ENCODE peak calls at places on chromosomes 1 and 21, in six cellular contexts. H, G, O, X, C and I are unnamed samples. For H3K36me3, the result is how much of the 10 kb centered on the place peaks cover.

GRCh38 chr1:151710187-151710586 is 6.4 kb downstream of the CELF3 start:
- DNase-seq in C (no peak), O (no peak), H (no peak), G (no peak), X (peak), I (no peak)

GRCh38 chr1:52937433-52938065 is 10.5 kb downstream of the SCP2 start:
- DNase-seq in O (no peak), C (no peak), X (no peak), H (no peak), G (no peak), I (no peak)

GRCh38 chr1:210726621-210727020 is 397.9 kb downstream of the HHAT start:
- DNase-seq in G (no peak), H (no peak), X (peak), O (no peak), C (no peak), I (no peak)

GRCh38 chr1:68204965-68205630 is 27.2 kb downstream of the WLS start:
- DNase-seq in O (no peak), C (peak), X (no peak), G (no peak), H (no peak), I (no peak)

GRCh38 chr1:173507205-173507846 is 30.2 kb downstream of the PRDX6 start:
- DNase-seq in H (no peak), X (peak), C (no peak), G (no peak), O (no peak), I (no peak)

GRCh38 chr1:172990598-172991215 is 60.0 kb downstream of the TNFSF18 start:
- DNase-seq in O (no peak), X (no peak), C (no peak), G (no peak), H (no peak), I (no peak)

GRCh38 chr1:40422630-40423263 is 27.5 kb upstream of the ZFP69B start:
- DNase-seq in H (no peak), X (no peak), O (no peak), G (no peak), C (no peak), I (no peak)

GRCh38 chr1:222071313-222071886 is 329.5 kb upstream of the DUSP10 start:
- DNase-seq in H (no peak), G (no peak), O (no peak), X (no peak), C (no peak), I (no peak)

GRCh38 chr1:32195972-32196823 is 4.2 kb upstream of the CCDC28B start:
- DNase-seq in X (no peak), H (no peak), G (no peak), C (no peak), O (no peak), I (no peak)

GRCh38 chr21:15686506-15686905 is 43.3 kb upstream of the USP25 start:
- DNase-seq in O (no peak), X (no peak), H (no peak), G (no peak), C (no peak), I (no peak)

GRCh38 chr1:169610110-169610509 is 19.8 kb downstream of the SELP start:
- DNase-seq in X (peak), C (peak), O (no peak), G (no peak), H (no peak), I (no peak)

GRCh38 chr1:51014878-51015277 is 44.8 kb downstream of the CDKN2C start:
- DNase-seq in X (no peak), O (no peak), C (no peak), G (no peak), H (no peak), I (no peak)

GRCh38 chr1:212727386-212728181 is 27.9 kb upstream of the BATF3 start:
- DNase-seq in G (no peak), X (no peak), O (no peak), C (no peak), H (no peak), I (no peak)

GRCh38 chr21:45634511-45635183 is 8.9 kb upstream of the PCBP3 start:
- DNase-seq in C (no peak), O (no peak), G (no peak), X (no peak), H (no peak), I (no peak)

GRCh38 chr1:236809133-236809532 is 14.0 kb downstream of the MTR start:
- DNase-seq in O (no peak), X (no peak), H (no peak), G (no peak), C (peak), I (no peak)

GRCh38 chr1:163877016-163877415 is 555.3 kb downstream of the NUF2 start:
- DNase-seq in O (no peak), G (no peak), X (no peak), H (no peak), C (no peak), I (no peak)

GRCh38 chr1:76291737-76292136 is 217.2 kb downstream of the ST6GALNAC3 start:
- DNase-seq in G (no peak), X (no peak), H (no peak), C (no peak), O (no peak), I (no peak)

GRCh38 chr1:44408181-44409018 is 3.3 kb downstream of the RNF220 start:
- DNase-seq in C (no peak), G (no peak), H (no peak), O (no peak), X (peak), I (no peak)

GRCh38 chr1:7454052-7454815 is 316.9 kb upstream of the VAMP3 start:
- DNase-seq in C (no peak), O (no peak), X (no peak), G (no peak), H (no peak), I (peak)

GRCh38 chr1:52746189-52746588 is 19.9 kb downstream of the ZYG11B start:
- DNase-seq in O (no peak), G (no peak), C (no peak), X (no peak), H (no peak), I (no peak)

GRCh38 chr1:13965770-13966398 is 265.9 kb downstream of the PRDM2 start:
- DNase-seq in H (no peak), G (peak), O (no peak), X (peak), C (peak), I (peak)

GRCh38 chr1:152110365-152110859 is 4.8 kb downstream of the TCHH start:
- DNase-seq in C (peak), X (no peak), O (peak), H (no peak), G (no peak), I (no peak)

GRCh38 chr21:42844411-42845113 is 34.8 kb downstream of the WDR4 start:
- DNase-seq in C (peak), H (no peak), G (peak), X (no peak), O (peak), I (no peak)

GRCh38 chr21:38646213-38646837 is 148.0 kb upstream of the ERG start:
- DNase-seq in X (no peak), O (no peak), G (no peak), H (peak), C (no peak), I (no peak)

GRCh38 chr21:28904961-28905435 is 87.7 kb downstream of the LTN1 start:
- DNase-seq in C (no peak), O (no peak), G (no peak), X (no peak), H (no peak), I (peak)

GRCh38 chr1:212656730-212657129 is 42.9 kb downstream of the BATF3 start:
- DNase-seq in C (no peak), O (no peak), X (no peak), G (no peak), H (no peak), I (no peak)

GRCh38 chr1:66521736-66522365 is 12.1 kb upstream of the SGIP1 start:
- DNase-seq in H (no peak), C (no peak), O (no peak), G (no peak), X (no peak), I (no peak)

GRCh38 chr1:203114202-203114601 is 13.3 kb upstream of the ADORA1 start:
- DNase-seq in O (no peak), X (no peak), G (no peak), H (no peak), C (no peak), I (no peak)

GRCh38 chr1:108703939-108704338 is 8.8 kb upstream of the FNDC7 start:
- DNase-seq in H (no peak), X (no peak), G (no peak), C (no peak), O (no peak), I (no peak)

GRCh38 chr21:23356905-23357304 is 2250.4 kb downstream of the MRPL39 start:
- DNase-seq in H (no peak), O (no peak), C (no peak), G (no peak), X (no peak), I (no peak)

GRCh38 chr1:71072273-71072672 is 8.6 kb downstream of the ZRANB2 start:
- DNase-seq in C (no peak), G (no peak), X (no peak), H (no peak), O (no peak), I (no peak)

GRCh38 chr1:71074681-71075080 is 6.2 kb downstream of the ZRANB2 start:
- DNase-seq in X (no peak), C (no peak), H (no peak), O (no peak), G (no peak), I (no peak)

GRCh38 chr1:71068325-71069240 is 12.3 kb downstream of the ZRANB2 start:
- DNase-seq in O (no peak), H (no peak), X (no peak), G (no peak), C (no peak), I (no peak)

DNA sequence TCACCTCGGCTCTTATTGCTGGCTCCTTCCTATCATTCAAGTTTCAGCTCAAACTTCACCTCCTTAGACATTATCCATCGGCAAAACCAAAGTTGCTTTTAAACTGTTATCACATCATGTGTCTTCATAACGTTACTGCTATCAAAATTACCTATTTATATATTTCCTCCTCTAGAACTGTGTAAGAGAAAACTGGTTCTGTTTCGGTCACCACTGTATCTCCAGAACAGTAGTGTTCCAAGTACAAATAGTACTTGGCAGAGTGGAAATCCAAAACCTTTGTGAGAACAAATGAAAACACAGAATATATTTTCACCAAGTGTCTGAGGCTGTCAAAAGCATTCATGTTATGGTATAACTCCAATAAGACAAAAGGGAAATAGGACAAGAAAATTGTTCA is 9.1 kb downstream of the ZRANB2 start:
- DNase-seq in C (no peak), G (no peak), H (no peak), X (no peak), O (no peak), I (no peak)
- H3K36me3 ChIP-seq in C (under half), G (half or more), H (half or more), X (under half), O (half or more), I (half or more)

GRCh38 chr1:167694691-167695090 is 27.1 kb upstream of the MPZL1 start:
- DNase-seq in H (no peak), X (no peak), O (no peak), G (no peak), C (no peak), I (no peak)

GRCh38 chr1:167695150-167695549 is 26.6 kb upstream of the MPZL1 start:
- DNase-seq in O (no peak), C (no peak), G (no peak), H (no peak), X (no peak), I (no peak)

GRCh38 chr1:167698313-167698712 is 23.5 kb upstream of the MPZL1 start:
- DNase-seq in O (no peak), H (no peak), X (no peak), G (no peak), C (no peak), I (no peak)

GRCh38 chr1:167695756-167696561 is 25.8 kb upstream of the MPZL1 start:
- DNase-seq in G (no peak), X (no peak), O (no peak), C (no peak), H (no peak), I (no peak)

GRCh38 chr1:167697667-167698141 is 24.1 kb upstream of the MPZL1 start:
- DNase-seq in C (peak), H (no peak), O (no peak), X (no peak), G (no peak), I (no peak)
- H3K36me3 ChIP-seq in C (under half), H (under half), O (under half), X (under half), G (under half), I (under half)

GRCh38 chr1:16464917-16465625 is 24.5 kb downstream of the NECAP2 start:
- DNase-seq in G (no peak), C (no peak), O (peak), X (no peak), H (no peak), I (no peak)

GRCh38 chr1:16462773-16463330 is 22.3 kb downstream of the NECAP2 start:
- DNase-seq in G (peak), X (no peak), C (no peak), O (peak), H (no peak), I (no peak)

GRCh38 chr1:16458801-16459200 is 18.3 kb downstream of the NECAP2 start:
- DNase-seq in H (no peak), G (peak), X (no peak), C (no peak), O (no peak), I (no peak)

GRCh38 chr1:16461681-16462080 is 21.2 kb downstream of the NECAP2 start:
- DNase-seq in X (no peak), H (no peak), C (no peak), O (peak), G (no peak), I (no peak)

DNA sequence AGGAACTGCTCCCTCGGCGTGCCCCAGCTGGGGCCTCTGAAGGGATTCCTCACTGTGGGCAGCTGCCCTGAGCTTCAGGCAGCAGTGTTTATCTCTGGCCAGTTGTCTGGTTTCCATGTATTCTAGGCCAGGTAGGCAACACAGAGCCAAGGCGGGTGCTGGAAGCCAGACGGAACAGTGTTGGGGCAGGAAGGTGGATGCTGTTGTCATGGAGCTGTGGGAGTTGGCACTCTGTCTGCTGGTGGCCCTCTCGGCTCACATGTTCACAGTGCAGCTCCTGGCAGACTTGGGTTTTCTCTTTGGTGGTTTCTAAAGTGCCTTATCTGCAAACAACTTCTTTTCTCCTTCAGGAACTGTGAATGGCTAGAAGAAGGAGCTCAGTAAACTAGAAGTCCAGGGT is 19.0 kb downstream of the NECAP2 start:
- DNase-seq in O (peak), G (no peak), X (no peak), H (no peak), C (no peak), I (no peak)
- H3K36me3 ChIP-seq in O (half or more), G (under half), X (under half), H (under half), C (under half), I (under half)

GRCh38 chr1:231396643-231397042 is 25.4 kb downstream of the EGLN1 start:
- DNase-seq in O (no peak), G (no peak), H (no peak), X (no peak), C (no peak), I (no peak)

GRCh38 chr1:231395996-231396385 is 26.1 kb downstream of the EGLN1 start:
- DNase-seq in H (no peak), O (no peak), C (no peak), X (no peak), G (no peak), I (no peak)

GRCh38 chr1:231393668-231394067 is 28.4 kb downstream of the EGLN1 start:
- DNase-seq in G (no peak), O (no peak), H (no peak), C (no peak), X (no peak), I (no peak)

GRCh38 chr1:231397882-231398671 is 24.0 kb downstream of the EGLN1 start:
- DNase-seq in G (no peak), X (no peak), O (no peak), H (no peak), C (no peak), I (no peak)

DNA sequence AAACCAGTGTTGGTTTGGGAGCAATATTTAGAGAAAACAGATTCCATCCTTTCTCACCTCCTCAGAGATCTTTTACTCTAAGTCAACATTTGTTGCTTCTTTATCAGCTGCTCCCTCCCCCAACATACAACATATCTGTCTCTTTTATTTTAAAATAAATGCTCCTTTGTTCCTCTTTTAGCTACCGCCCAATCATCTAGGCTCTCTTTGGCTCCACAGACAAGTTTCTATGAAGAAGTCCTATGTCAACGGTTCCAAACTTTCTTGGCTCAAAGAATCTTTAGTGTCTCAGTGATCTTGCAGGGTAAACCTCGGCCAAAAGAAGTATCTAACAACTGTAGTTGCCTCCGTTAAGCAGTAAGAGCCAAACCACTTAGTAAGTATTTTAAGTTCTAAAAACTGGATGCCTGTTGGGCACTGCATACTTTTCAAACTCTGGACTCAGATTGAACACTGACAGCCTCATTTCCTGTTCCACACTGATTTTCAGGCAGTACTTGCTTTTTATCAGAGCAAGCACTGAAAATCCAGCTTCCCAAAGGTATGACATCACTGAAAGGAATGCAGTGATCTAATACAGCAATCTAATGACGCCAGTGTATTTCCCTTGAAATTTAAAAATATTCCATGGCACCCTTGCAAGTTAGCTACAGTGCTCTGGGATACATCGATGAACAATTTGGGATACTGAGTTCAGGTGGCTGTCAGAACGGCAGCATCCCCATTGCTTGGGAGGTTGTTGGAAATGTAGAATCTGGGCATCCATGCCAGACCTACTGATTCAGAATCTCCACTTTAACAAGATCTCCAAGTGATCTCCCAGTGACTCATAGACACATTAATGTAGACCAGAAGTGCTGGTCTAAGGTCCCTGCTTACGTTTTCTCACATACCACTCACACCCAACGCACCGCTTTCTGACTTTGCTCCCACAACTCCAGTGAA is 26.8 kb downstream of the EGLN1 start:
- DNase-seq in X (no peak), O (no peak), H (no peak), C (peak), G (no peak), I (no peak)
- H3K36me3 ChIP-seq in X (under half), O (under half), H (under half), C (under half), G (under half), I (under half)

DNA sequence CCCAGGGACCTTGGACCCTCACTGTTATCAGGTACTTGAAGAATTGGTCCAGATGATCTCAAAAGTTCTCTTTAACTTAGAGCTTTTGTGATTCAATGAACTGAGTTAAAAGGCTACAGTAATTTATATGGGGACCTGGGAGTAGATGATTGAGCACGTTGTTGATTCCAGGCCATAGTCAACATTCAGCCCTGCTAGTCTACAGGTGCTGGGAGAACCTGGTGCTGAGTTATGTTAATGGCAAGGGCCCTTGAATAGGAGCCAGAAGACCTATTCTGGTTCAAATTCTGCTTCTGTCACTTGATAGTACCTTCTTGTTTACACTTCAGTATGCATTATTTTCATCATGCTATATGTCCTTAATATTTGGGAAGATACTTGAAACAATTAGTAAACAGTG is 11.2 kb downstream of the DYRK3 start:
- DNase-seq in C (no peak), X (no peak), G (no peak), O (no peak), H (no peak), I (no peak)
- H3K36me3 ChIP-seq in C (under half), X (under half), G (under half), O (under half), H (under half), I (under half)

GRCh38 chr1:70426154-70427131 is 15.4 kb downstream of the CTH start:
- DNase-seq in G (no peak), H (no peak), X (no peak), C (no peak), O (no peak), I (no peak)
- H3K36me3 ChIP-seq in G (under half), H (under half), X (under half), C (under half), O (under half), I (under half)

DNA sequence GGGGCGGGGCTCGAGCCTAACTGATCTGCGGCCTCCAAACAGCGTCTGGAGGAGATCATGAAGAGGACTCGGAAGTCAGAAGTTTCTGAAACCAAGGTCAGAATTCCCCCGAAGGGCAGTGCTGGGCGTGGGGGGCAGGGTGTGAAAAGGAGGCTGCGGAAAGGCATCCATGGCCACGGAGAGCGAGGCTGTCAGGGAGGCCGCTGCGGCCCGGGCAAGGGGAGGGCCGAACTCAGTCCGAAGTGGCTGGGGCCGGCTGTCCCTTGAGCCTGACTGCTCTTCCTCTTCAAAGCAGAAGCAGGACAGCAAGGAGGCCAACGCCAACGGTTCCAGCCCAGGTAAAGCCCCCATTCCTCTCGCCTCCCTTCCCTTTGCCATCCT is 23.2 kb downstream of the MAP7D1 start:
- DNase-seq in O (no peak), X (no peak), H (no peak), G (no peak), C (no peak), I (no peak)
- H3K36me3 ChIP-seq in O (half or more), X (under half), H (half or more), G (half or more), C (half or more), I (under half)